ENCODE peak calls at places on chromosome 21, in nine cellular contexts. K is HFF-Myc; G is nucleus accumbens; W is AG04450; V is renal cortical epithelial cell; B is activated CD4-positive, CD25-positive, alpha-beta regulatory T cell treated with anti-CD3 and anti-CD28 coated beads, Interleukin-2, amount 50 U/mL, for 72 hours; J is endothelial cell; N is foreskin fibroblast; T is hypothalamus. Y is an unnamed sample.

GRCh38 chr21:15250384-15250783 is 185.6 kb upstream of the NRIP1 start:
- DNase-seq in K (no peak), G (no peak), W (peak), V (peak), B (no peak), J (no peak), N (peak), T (no peak), Y (no peak)

GRCh38 chr21:38661296-38662223 is 144.2 kb upstream of the ETS2 start:
- DNase-seq in K (no peak), G (no peak), W (peak), V (peak), B (no peak), J (peak), N (peak), T (no peak), Y (peak)

GRCh38 chr21:34345091-34345871 is 18.5 kb upstream of the KCNE2 start:
- DNase-seq in K (peak), G (no peak), W (no peak), V (no peak), B (no peak), J (no peak), N (peak), T (no peak), Y (no peak)

GRCh38 chr21:42784276-42784675 is 95.1 kb downstream of the WDR4 start:
- DNase-seq in K (no peak), G (no peak), W (no peak), V (no peak), B (no peak), J (peak), N (no peak), T (no peak), Y (no peak)

GRCh38 chr21:27219068-27219467 is 252.2 kb upstream of the ADAMTS5 start:
- DNase-seq in K (no peak), G (no peak), W (no peak), V (peak), B (no peak), J (no peak), N (peak), T (no peak), Y (no peak)

GRCh38 chr21:27480841-27481261 is 514.0 kb upstream of the ADAMTS5 start:
- DNase-seq in K (no peak), G (no peak), W (no peak), V (peak), B (no peak), J (no peak), N (peak), T (no peak), Y (no peak)

GRCh38 chr21:29753216-29753615 is 186.6 kb downstream of the GRIK1 start:
- DNase-seq in K (no peak), G (no peak), W (no peak), V (no peak), B (no peak), J (no peak), N (peak), T (no peak), Y (no peak)

GRCh38 chr21:46220275-46220810 is 8.2 kb downstream of the LSS start:
- DNase-seq in K (no peak), G (no peak), W (no peak), V (no peak), B (no peak), J (no peak), N (no peak), T (no peak), Y (no peak)

GRCh38 chr21:46024983-46025860 is 43.7 kb downstream of the COL6A1 start:
- DNase-seq in K (no peak), G (no peak), W (no peak), V (peak), B (no peak), J (no peak), N (peak), T (no peak), Y (no peak)

GRCh38 chr21:21163904-21164303 is 165.7 kb downstream of the NCAM2 start:
- DNase-seq in K (peak), G (no peak), W (peak), V (peak), B (no peak), J (peak), N (peak), T (no peak), Y (peak)

GRCh38 chr21:18468775-18469174 is 65.2 kb upstream of the TMPRSS15 start:
- DNase-seq in K (no peak), G (no peak), W (no peak), V (no peak), B (no peak), J (no peak), N (no peak), T (no peak), Y (no peak)

GRCh38 chr21:33078907-33079582 is 9.1 kb downstream of the OLIG1 start:
- DNase-seq in K (peak), G (peak), W (peak), V (peak), B (no peak), J (no peak), N (peak), T (peak), Y (no peak)

GRCh38 chr21:27306821-27307746 is 340.2 kb upstream of the ADAMTS5 start:
- DNase-seq in K (no peak), G (no peak), W (no peak), V (no peak), B (no peak), J (no peak), N (no peak), T (no peak), Y (no peak)

GRCh38 chr21:45695086-45695485 is 51.6 kb downstream of the PCBP3 start:
- DNase-seq in K (no peak), G (no peak), W (no peak), V (no peak), B (no peak), J (peak), N (no peak), T (no peak), Y (peak)